ENCODE peak calls at places on chromosome 11, in five cellular contexts. T, X, W, Z and L are unnamed samples.

GRCh38 chr11:8871283-8871775 is 39.7 kb upstream of the AKIP1 start:
- DNase-seq in T (peak), X (no peak), W (peak), Z (peak), L (peak)

GRCh38 chr11:78101073-78101472 is 21.4 kb upstream of the NDUFC2 start:
- DNase-seq in T (no peak), X (no peak), W (no peak), Z (no peak), L (no peak)

GRCh38 chr11:10544491-10545470 is 3.8 kb upstream of the RNF141 start:
- DNase-seq in T (no peak), X (no peak), W (no peak), Z (no peak), L (no peak)

GRCh38 chr11:1988667-1989317 is 8.8 kb downstream of the H19 start:
- DNase-seq in T (no peak), X (no peak), W (no peak), Z (peak), L (no peak)

GRCh38 chr11:126404367-126404766 is 48.9 kb downstream of the ST3GAL4 start:
- DNase-seq in T (peak), X (no peak), W (no peak), Z (no peak), L (no peak)

GRCh38 chr11:11422291-11423128 is 69.5 kb upstream of the CSNK2A3 start:
- DNase-seq in T (no peak), X (no peak), W (no peak), Z (peak), L (no peak)

GRCh38 chr11:42958635-42959034 is 353.2 kb upstream of the API5 start:
- DNase-seq in T (no peak), X (no peak), W (no peak), Z (no peak), L (no peak)

GRCh38 chr11:72641900-72642814 is 32.1 kb downstream of the PDE2A start:
- DNase-seq in T (peak), X (no peak), W (peak), Z (peak), L (peak)

GRCh38 chr11:1053121-1053901 is 16.8 kb upstream of the MUC6 start:
- DNase-seq in T (no peak), X (no peak), W (no peak), Z (peak), L (no peak)